ENCODE peak calls at places on chromosome 21, in seven cellular contexts. C is IMR-90; F is AG04449; R is CD4-positive, CD25-positive, alpha-beta regulatory T cell; O is neuronal stem cell; Q is tibial artery; V is BJ. P is an unnamed sample.

GRCh38 chr21:31276663-31277062 is 67.4 kb downstream of the TIAM1 start:
- DNase-seq in O (no peak), F (no peak), V (no peak), R (no peak), C (no peak), Q (no peak), P (no peak)

GRCh38 chr21:33251119-33251518 is 15.0 kb upstream of the IL10RB start:
- DNase-seq in F (no peak), Q (no peak), V (no peak), C (no peak), R (no peak), O (no peak), P (no peak)

GRCh38 chr21:25639922-25640670 is 1.0 kb downstream of the JAM2 start:
- DNase-seq in V (no peak), C (no peak), R (no peak), O (peak), F (no peak), Q (no peak), P (no peak)

GRCh38 chr21:26909972-26910371 is 56.9 kb downstream of the ADAMTS5 start:
- DNase-seq in Q (no peak), V (no peak), O (peak), C (no peak), R (no peak), F (no peak), P (no peak)

GRCh38 chr21:15986277-15986676 is 256.5 kb downstream of the USP25 start:
- DNase-seq in V (no peak), Q (no peak), F (no peak), O (no peak), C (no peak), R (no peak), P (no peak)

GRCh38 chr21:14754682-14755081 is 208.6 kb upstream of the SAMSN1 start:
- DNase-seq in C (no peak), V (no peak), F (no peak), Q (no peak), R (no peak), O (no peak), P (no peak)

GRCh38 chr21:27703806-27704205 is 736.9 kb upstream of the ADAMTS5 start:
- DNase-seq in O (no peak), Q (no peak), F (no peak), R (no peak), C (no peak), V (peak), P (no peak)

GRCh38 chr21:36035381-36035791 is 24.9 kb downstream of the SETD4 start:
- DNase-seq in O (no peak), Q (no peak), V (no peak), R (no peak), F (no peak), C (no peak), P (no peak)

GRCh38 chr21:28016571-28016970 is 976.1 kb downstream of the LTN1 start:
- DNase-seq in F (no peak), V (no peak), R (no peak), O (peak), C (peak), Q (no peak), P (no peak)

GRCh38 chr21:34808569-34809204 is 139.9 kb downstream of the CLIC6 start:
- DNase-seq in V (no peak), C (peak), R (no peak), O (no peak), F (peak), Q (no peak), P (peak)

GRCh38 chr21:34805157-34805556 is 136.4 kb downstream of the CLIC6 start:
- DNase-seq in R (no peak), V (no peak), C (no peak), F (no peak), Q (no peak), O (no peak), P (no peak)

GRCh38 chr21:34806423-34806822 is 137.6 kb downstream of the CLIC6 start:
- DNase-seq in F (no peak), V (no peak), O (no peak), Q (no peak), C (no peak), R (no peak), P (no peak)

GRCh38 chr21:34807881-34808568 is 139.2 kb downstream of the CLIC6 start:
- DNase-seq in F (peak), V (peak), R (no peak), C (peak), Q (peak), O (no peak), P (peak)

DNA sequence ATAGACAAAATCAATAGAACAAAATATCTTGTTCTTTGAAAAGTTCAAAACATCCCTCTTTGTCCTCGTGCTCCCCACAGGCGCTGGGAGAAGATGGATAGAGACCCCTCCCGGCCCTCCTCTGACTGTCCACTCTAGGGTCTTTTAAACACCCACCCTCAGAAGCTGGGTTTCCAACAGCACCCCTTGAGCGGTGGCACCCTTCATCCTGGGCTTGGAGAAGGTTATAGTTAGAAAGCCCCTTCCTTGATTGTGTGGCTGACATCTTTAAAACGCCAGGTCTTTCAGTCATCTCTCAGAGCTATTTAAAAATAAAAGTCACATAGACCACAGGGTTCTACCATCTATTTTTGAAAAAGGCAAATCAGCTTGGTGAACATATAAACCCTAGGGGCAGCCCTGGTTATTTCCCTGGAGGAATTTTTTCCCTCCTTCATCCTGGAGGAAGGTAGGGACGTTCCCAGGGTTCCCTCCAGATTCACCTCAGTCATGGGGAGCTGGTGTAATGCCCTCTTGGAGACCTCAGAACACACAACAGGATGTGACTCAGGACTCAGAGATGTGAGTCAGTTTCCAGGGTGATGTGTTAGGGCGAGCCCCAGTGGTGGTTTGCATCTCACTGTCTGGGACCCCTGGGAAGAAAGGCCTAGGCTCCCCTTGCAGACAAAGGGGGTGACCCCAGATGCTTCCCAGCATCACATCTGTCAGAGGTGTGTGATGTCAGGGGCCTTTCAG is 138.5 kb downstream of the CLIC6 start:
- DNase-seq in R (peak), C (peak), V (peak), Q (no peak), F (peak), O (no peak), P (peak)
- H3K4me3 ChIP-seq in R (no peak), C (no peak), V (no peak), Q (no peak), F (no peak), O (no peak), P (no peak)

GRCh38 chr21:29185172-29185571 is 54.7 kb downstream of the MAP3K7CL start:
- DNase-seq in R (no peak), O (no peak), Q (no peak), F (no peak), V (no peak), C (peak), P (no peak)

GRCh38 chr21:29181799-29182470 is 51.5 kb downstream of the MAP3K7CL start:
- DNase-seq in F (peak), Q (no peak), R (no peak), V (peak), O (no peak), C (peak), P (peak)

GRCh38 chr21:29184047-29184446 is 53.6 kb downstream of the MAP3K7CL start:
- DNase-seq in C (no peak), R (no peak), O (no peak), F (no peak), Q (no peak), V (no peak), P (no peak)

GRCh38 chr21:29185633-29186032 is 55.2 kb downstream of the MAP3K7CL start:
- DNase-seq in C (no peak), R (no peak), Q (no peak), O (no peak), V (no peak), F (no peak), P (no peak)

DNA sequence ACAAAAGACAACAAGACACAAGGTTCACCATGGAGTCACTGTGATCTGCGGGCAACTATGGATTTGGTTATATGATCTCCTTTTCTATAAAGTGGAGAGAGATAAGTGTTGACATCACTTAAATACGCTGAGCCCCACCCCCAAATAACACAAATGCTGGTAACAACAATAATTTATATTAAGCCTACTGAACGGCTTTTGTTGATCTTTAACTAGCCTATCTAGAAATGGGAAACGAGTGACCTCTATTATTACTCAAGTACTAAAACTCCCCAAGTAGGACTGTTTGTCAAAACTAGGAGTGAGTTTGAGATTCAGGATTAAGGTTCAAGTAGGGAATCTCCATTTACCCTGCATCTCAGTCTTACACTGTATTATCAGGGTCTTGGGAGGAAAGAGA is 52.2 kb downstream of the MAP3K7CL start:
- DNase-seq in F (no peak), O (no peak), R (no peak), V (no peak), C (peak), Q (no peak), P (no peak)
- H3K4me3 ChIP-seq in F (no peak), O (no peak), R (no peak), V (no peak), C (peak), Q (peak), P (no peak)

GRCh38 chr21:20996421-20997307 is 1.5 kb upstream of the NCAM2 start:
- DNase-seq in V (no peak), C (peak), R (no peak), Q (no peak), F (no peak), O (peak), P (peak)
- H3K4me3 ChIP-seq in V (no peak), C (no peak), R (no peak), Q (peak), F (no peak), O (no peak), P (peak)

GRCh38 chr21:41641510-41641815 is 125.4 kb downstream of the RIPK4 start:
- DNase-seq in R (no peak), C (no peak), V (no peak), O (no peak), Q (no peak), F (no peak), P (no peak)
- H3K4me3 ChIP-seq in R (no peak), C (no peak), V (no peak), O (no peak), Q (no peak), F (no peak), P (no peak)

DNA sequence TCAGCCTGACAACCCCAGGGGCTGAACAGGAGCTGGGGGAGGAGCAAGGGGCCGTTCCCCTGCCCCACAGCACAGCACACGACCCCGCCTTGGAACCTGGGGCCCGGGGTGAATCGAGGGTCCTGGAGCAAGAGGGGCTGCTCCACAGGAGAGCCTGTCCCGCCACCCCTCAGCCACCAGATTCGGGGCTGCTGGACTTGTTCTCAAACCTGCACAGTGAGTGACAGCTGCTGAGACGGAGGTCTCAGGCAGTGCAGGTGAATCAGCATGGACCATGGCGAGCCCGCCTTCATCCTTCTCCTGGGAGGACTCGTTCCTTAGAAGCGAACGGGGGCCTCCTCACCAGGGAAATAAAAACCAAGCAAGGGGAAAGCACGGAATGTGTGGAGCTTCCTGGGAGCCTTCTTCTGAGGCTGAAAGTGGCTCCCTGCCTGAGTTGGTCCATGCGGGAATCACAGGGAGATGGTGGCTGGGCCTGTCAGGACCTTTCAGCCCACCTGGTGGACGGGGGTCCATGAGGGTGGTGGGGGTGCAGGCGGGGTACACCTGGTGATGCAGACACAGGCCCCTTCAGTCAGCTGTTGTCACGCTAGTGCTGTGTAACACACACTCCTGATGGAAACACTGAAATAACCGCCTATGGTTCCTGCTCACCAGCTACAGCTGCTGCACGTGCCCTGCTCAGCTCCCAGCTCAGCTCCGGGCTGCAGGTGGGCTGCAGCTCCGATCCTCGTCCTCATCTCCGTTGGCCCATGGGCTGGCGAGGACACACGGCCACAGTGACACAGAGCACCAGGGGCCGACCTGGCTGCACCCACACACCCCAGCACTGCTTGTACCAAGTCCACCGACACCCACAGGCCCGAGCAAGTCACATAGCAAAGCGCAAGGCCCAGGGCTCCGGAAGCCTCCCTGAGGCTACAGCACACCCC is 125.2 kb downstream of the SIK1 start:
- DNase-seq in R (no peak), Q (no peak), F (no peak), C (no peak), O (no peak), V (no peak), P (no peak)
- H3K4me3 ChIP-seq in R (no peak), Q (no peak), F (no peak), C (no peak), O (no peak), V (no peak), P (no peak)

GRCh38 chr21:34509151-34509550 is 2.9 kb downstream of the KCNE1 start:
- DNase-seq in O (no peak), C (no peak), R (no peak), V (no peak), F (no peak), Q (no peak), P (no peak)

GRCh38 chr21:34511154-34511553 is 856 bp downstream of the KCNE1 start:
- DNase-seq in O (no peak), R (no peak), C (no peak), V (no peak), F (no peak), Q (no peak), P (no peak)

GRCh38 chr21:34511787-34512451 is at the start of gene KCNE1:
- DNase-seq in O (no peak), R (no peak), C (no peak), F (no peak), V (no peak), Q (peak), P (peak)

GRCh38 chr21:34513109-34513675 is 1.2 kb upstream of the KCNE1 start:
- DNase-seq in R (no peak), Q (no peak), O (no peak), F (no peak), C (no peak), V (no peak), P (peak)

GRCh38 chr21:34510148-34511142 is 1.6 kb downstream of the KCNE1 start:
- DNase-seq in O (peak), Q (peak), R (no peak), F (no peak), C (peak), V (no peak), P (peak)
- H3K4me3 ChIP-seq in O (no peak), Q (peak), R (no peak), F (no peak), C (no peak), V (no peak), P (no peak)

GRCh38 chr21:39022901-39023693 is 160.2 kb downstream of the PSMG1 start:
- DNase-seq in O (no peak), R (no peak), Q (peak), V (no peak), F (no peak), C (peak), P (no peak)
- H3K4me3 ChIP-seq in O (no peak), R (no peak), Q (peak), V (no peak), F (no peak), C (no peak), P (no peak)

GRCh38 chr21:44919111-44919912 is 1.4 kb downstream of the ITGB2 start:
- DNase-seq in Q (no peak), O (no peak), C (no peak), F (no peak), V (no peak), R (no peak), P (no peak)
- H3K4me3 ChIP-seq in Q (peak), O (no peak), C (no peak), F (no peak), V (no peak), R (peak), P (no peak)

DNA sequence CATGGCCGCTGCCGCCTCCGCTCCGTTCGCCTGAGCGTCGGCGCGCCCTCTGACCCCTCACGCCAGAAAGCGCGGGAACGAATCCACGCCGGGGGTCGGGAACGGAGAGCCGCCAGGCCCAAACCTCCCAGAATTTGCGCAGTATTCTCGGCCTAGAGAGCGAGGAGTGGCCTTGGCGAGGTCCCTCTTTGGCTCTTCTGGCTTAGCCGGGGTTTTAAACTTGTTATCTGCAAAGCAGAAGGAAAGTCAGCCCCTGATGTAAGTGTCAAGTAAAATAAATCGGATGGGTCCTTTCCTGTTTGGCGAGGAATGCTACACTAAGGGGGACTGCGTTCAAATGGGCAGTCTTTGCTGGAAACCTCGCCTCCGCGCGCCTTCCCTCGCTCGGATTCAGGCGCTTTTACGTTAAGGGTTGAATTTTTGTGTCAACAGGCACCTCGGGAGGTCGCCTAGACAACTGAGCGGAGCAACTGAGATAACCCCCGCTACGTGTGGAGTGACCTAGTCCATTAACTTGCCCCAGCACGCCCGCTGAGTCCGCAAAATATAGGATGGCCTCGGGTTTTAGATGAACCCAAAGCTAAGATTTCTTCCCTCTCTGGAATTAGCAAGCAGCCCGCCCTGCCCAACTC is 1.1 kb downstream of the HSF2BP start:
- DNase-seq in V (no peak), R (no peak), O (no peak), F (no peak), Q (no peak), C (no peak), P (no peak)
- H3K4me3 ChIP-seq in V (no peak), R (no peak), O (no peak), F (no peak), Q (no peak), C (no peak), P (no peak)